ENCODE peak calls at places on chromosomes 12 and 14, in nine cellular contexts. Y, R, T, V, L, S, A, Q and K are unnamed samples.

GRCh38 chr12:124422142-124422569 is 127.3 kb downstream of the RFLNA start:
- DNase-seq in Y (no peak), L (no peak), V (no peak), T (no peak), A (no peak), Q (no peak), R (no peak), S (no peak), K (peak; percentile 88)

GRCh38 chr14:41986726-41987125 is 380.1 kb downstream of the LRFN5 start:
- DNase-seq in T (no peak), S (no peak), V (no peak), A (no peak), L (peak; percentile 59), R (no peak), Y (no peak), Q (no peak), K (no peak)

GRCh38 chr12:3604750-3605638 is 114.0 kb downstream of the PRMT8 start:
- DNase-seq in Y (peak; percentile 74), V (no peak), A (peak; percentile 75), L (no peak), T (no peak), Q (peak; percentile 67), R (peak; percentile 72), S (no peak), K (peak; percentile 74)

GRCh38 chr12:123805119-123805518 is 43.0 kb downstream of the DNAH10 start:
- DNase-seq in L (no peak), T (no peak), R (no peak), V (no peak), Y (no peak), S (no peak), Q (no peak), A (no peak), K (no peak)

GRCh38 chr12:124241776-124242528 is 52.9 kb upstream of the RFLNA start:
- DNase-seq in L (no peak), V (no peak), Q (peak; percentile 24), T (no peak), S (no peak), A (no peak), Y (no peak), R (no peak), K (peak; percentile 68)

GRCh38 chr14:104794099-104794498 is 1.4 kb downstream of the AKT1 start:
- DNase-seq in V (peak; percentile 64), R (no peak), T (no peak), L (peak; percentile 66), Q (no peak), A (no peak), Y (peak; percentile 62), S (peak; percentile 70), K (peak; percentile 99)

GRCh38 chr12:65653321-65653720 is 171.0 kb upstream of the HMGA2 start:
- DNase-seq in Q (no peak), T (no peak), S (no peak), R (no peak), Y (no peak), V (no peak), L (no peak), A (no peak), K (no peak)

GRCh38 chr12:52139579-52140062 is 52.2 kb downstream of the KRT80 start:
- DNase-seq in Y (no peak), R (no peak), Q (peak; percentile 86), V (no peak), L (no peak), S (no peak), T (no peak), A (no peak), K (peak; percentile 95)

DNA sequence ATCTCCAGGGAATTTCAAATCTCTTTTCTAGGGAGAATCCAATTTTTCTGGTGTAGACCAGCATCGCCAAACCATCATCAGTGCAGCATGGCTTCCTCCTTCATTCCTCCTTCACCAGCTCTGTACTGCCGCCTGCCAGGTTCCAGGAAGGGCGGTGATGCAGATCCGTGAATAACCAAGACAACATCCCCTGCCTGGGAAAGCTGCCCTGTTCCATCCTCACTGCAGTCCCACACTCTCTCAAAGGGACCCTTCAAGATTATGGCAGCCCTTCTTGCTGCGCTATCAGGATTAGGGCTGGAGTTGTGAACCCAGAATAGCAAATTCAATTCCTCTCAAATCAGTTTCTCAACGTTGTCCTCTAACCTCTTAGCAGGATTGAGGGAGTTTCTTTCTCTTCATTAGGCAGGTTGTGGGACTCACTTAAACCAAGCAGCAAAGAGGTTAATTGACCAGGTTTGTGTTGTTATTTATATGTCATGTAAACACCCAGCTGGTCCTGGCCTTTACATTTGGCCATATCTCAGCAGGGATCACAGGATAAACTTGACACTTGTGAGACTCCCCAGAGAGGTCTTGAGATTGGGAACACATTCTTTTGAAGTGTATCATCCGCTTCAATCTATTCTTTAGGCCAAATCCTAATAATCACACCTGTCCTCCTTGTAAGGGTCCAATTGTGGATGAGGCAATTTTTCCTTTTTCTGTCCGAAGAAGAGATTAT is 26.2 kb downstream of the TMEM30B start:
- DNase-seq in V (no peak), T (no peak), Y (no peak), A (no peak), Q (peak; percentile 74), L (no peak), R (no peak), S (no peak), K (no peak)
- H3K4me3 ChIP-seq in V (no peak overlapping the region), T (no peak overlapping the region), Y (no peak overlapping the region), A (no peak overlapping the region), Q (peak overlapping the region; percentile 8), L (no peak overlapping the region), R (no peak overlapping the region), S (no peak overlapping the region), K (no peak overlapping the region)

GRCh38 chr12:12033589-12034223 is 37.0 kb upstream of the BCL2L14 start:
- DNase-seq in V (no peak), S (peak; percentile 13), Y (no peak), A (no peak), R (no peak), T (no peak), Q (no peak), L (no peak), K (no peak)

GRCh38 chr12:12032260-12032761 is 38.4 kb upstream of the BCL2L14 start:
- DNase-seq in A (no peak), R (no peak), T (no peak), L (no peak), S (peak; percentile 27), V (no peak), Q (no peak), Y (no peak), K (no peak)

GRCh38 chr12:12034344-12034743 is 36.4 kb upstream of the BCL2L14 start:
- DNase-seq in T (no peak), Q (no peak), A (no peak), S (peak; percentile 2), R (no peak), L (no peak), V (no peak), Y (no peak), K (no peak)

GRCh38 chr12:12035229-12035628 is 35.5 kb upstream of the BCL2L14 start:
- DNase-seq in R (no peak), S (no peak), A (no peak), V (no peak), L (no peak), T (no peak), Y (no peak), Q (no peak), K (no peak)

GRCh38 chr12:12032771-12033588 is 37.8 kb upstream of the BCL2L14 start:
- DNase-seq in S (peak; percentile 70), Y (peak; percentile 86), R (peak; percentile 88), V (peak; percentile 76), Q (peak; percentile 93), A (peak; percentile 72), L (peak; percentile 88), T (peak; percentile 61), K (peak; percentile 68)
- H3K4me3 ChIP-seq in S (peak overlapping the region; percentile 13), Y (peak overlapping the region; percentile 19), R (peak overlapping the region; percentile 94), V (peak overlapping the region; percentile 52), Q (peak overlapping the region; percentile 52), A (peak overlapping the region; percentile 63), L (peak overlapping the region; percentile 52), T (peak overlapping the region; percentile 47), K (peak overlapping the region; percentile 2)

GRCh38 chr12:49055092-49055491 is 5.5 kb downstream of the KMT2D start:
- DNase-seq in V (no peak), Y (no peak), L (no peak), S (no peak), Q (no peak), A (no peak), R (no peak), T (no peak), K (no peak)

GRCh38 chr12:49054524-49054923 is 6.1 kb downstream of the KMT2D start:
- DNase-seq in S (no peak), Q (no peak), A (no peak), T (no peak), V (no peak), Y (no peak), L (no peak), R (no peak), K (no peak)

GRCh38 chr12:49057888-49058287 is 2.7 kb downstream of the KMT2D start:
- DNase-seq in L (no peak), T (no peak), Y (no peak), A (no peak), Q (no peak), S (no peak), R (no peak), V (no peak), K (no peak)

GRCh38 chr12:49054096-49054495 is 6.5 kb downstream of the KMT2D start:
- DNase-seq in R (no peak), T (no peak), Q (no peak), Y (no peak), S (no peak), L (no peak), A (no peak), V (no peak), K (no peak)

DNA sequence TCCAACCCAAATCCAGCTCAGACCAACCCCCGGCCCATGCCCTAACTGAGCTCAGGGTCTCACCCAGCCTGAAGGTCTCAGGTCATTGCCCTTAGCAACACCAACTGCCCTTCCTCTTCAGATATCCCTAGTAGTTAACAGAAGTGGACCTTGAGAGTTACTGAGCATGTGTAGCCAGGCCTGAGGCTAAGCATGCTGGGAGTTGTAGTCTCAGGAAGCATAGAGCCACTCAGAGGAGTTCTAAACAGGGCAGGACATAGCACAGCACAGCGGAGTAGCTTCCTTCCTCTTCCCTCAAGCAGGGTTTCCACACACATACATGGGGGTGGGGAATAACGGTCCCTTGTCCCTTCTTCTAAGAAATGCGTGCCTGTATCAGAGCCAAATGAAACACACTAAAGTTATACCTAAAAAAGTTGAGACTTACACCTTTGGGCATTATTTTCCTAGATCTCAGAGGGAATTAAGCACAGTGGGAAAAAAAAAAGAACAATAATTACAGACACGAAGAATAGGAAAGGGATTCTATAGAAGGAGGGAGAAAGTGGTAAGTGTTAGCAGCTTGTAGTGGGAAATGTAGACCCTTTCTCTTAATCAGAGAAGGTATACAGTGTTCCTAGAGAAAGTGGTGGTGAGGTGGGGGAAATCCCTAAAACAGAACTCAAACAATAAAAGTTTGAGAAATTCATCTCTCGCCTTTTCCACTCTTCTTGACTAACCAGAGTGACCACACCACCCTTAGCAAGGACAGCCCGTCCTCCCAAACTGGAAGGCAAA is 4.4 kb downstream of the KMT2D start:
- DNase-seq in S (no peak), T (peak; percentile 21), A (peak; percentile 45), V (peak; percentile 69), Q (peak; percentile 81), R (peak; percentile 73), Y (peak; percentile 85), L (peak; percentile 86), K (peak; percentile 88)
- H3K4me3 ChIP-seq in S (no peak overlapping the region), T (peak overlapping the region; percentile 2), A (peak overlapping the region; percentile 99), V (peak overlapping the region; percentile 71), Q (peak overlapping the region; percentile 99), R (no peak overlapping the region), Y (no peak overlapping the region), L (peak overlapping the region; percentile 91), K (no peak overlapping the region)

DNA sequence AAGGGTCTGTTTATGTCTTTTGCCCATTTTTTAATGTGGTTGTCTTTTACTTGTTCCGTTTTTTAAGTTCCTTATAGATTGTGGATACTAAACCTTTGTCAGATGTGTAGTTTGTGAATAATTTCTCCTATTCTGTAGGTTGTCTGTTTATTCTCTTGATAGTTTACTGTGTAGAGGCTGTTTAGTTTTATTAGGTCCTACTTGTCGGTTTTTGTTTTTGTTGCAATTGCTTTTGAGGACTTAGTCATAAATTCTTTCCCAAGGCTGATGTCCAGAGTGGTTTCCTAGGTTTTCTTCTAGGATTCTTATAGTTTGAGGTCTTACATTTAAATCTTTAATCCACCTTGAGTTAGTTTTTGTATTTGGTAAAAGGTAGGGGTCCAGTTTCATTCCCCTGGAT is 33.9 kb downstream of the SLC39A9 start:
- DNase-seq in V (no peak), T (no peak), R (no peak), L (no peak), Q (no peak), S (no peak), Y (no peak), A (no peak), K (no peak)
- H3K4me3 ChIP-seq in V (no peak overlapping the region), T (no peak overlapping the region), R (no peak overlapping the region), L (no peak overlapping the region), Q (no peak overlapping the region), S (no peak overlapping the region), Y (no peak overlapping the region), A (no peak overlapping the region), K (no peak overlapping the region)